ENCODE peak calls at places on chromosomes 3 and 15, in eight cellular contexts. D is NCI-H1105, Y is lung, O is activated T-cell treated with anti-CD3 and anti-CD28 coated beads for 24 hours, B is cardiac fibroblast, Z is MCF 10A, P is Kasumi-1, M is Daoy. R is an unnamed sample.

GRCh38 chr15:93899817-93900216 is 331.5 kb upstream of the MCTP2 start:
- DNase-seq in D (no peak), Y (no peak), O (no peak), B (no peak), Z (no peak), P (no peak), M (no peak), R (no peak)

GRCh38 chr15:58057559-58057958 is 8.0 kb downstream of the ALDH1A2 start:
- DNase-seq in D (no peak), Y (no peak), O (no peak), B (no peak), Z (peak; percentile 33), P (no peak), M (no peak), R (no peak)

GRCh38 chr3:111045564-111045963 is 26.1 kb upstream of the NECTIN3 start:
- DNase-seq in D (no peak), Y (no peak), O (no peak), B (peak; percentile 43), Z (peak; percentile 72), P (no peak), M (peak; percentile 10), R (no peak)

GRCh38 chr15:63212050-63212973 is 22.9 kb downstream of the RAB8B start:
- DNase-seq in D (no peak), Y (no peak), O (no peak), B (peak; percentile 83), Z (peak; percentile 23), P (peak; percentile 37), M (peak; percentile 35), R (no peak)

GRCh38 chr15:65512807-65513416 is 4.6 kb downstream of the DPP8 start:
- DNase-seq in D (no peak), Y (no peak), O (no peak), B (peak; percentile 66), Z (no peak), P (no peak), M (no peak), R (no peak)

GRCh38 chr15:60520041-60520824 is 41.3 kb upstream of the ICE2 start:
- DNase-seq in D (no peak), Y (no peak), O (no peak), B (peak; percentile 40), Z (peak; percentile 70), P (no peak), M (peak; percentile 69), R (no peak)

GRCh38 chr3:183116051-183116614 is 16.8 kb upstream of the MCCC1 start:
- DNase-seq in D (peak; percentile 100), Y (peak; percentile 42), O (peak; percentile 51), B (no peak), Z (peak; percentile 18), P (peak; percentile 70), M (peak; percentile 52), R (peak; percentile 100)

GRCh38 chr3:188948658-188949400 is 222.9 kb upstream of the TPRG1 start:
- DNase-seq in D (no peak), Y (no peak), O (no peak), B (peak; percentile 99), Z (peak; percentile 97), P (peak; percentile 59), M (peak; percentile 88), R (no peak)

GRCh38 chr15:76327191-76328105 is 9.1 kb upstream of the ISL2 start:
- DNase-seq in D (no peak), Y (no peak), O (no peak), B (no peak), Z (no peak), P (no peak), M (peak; percentile 80), R (no peak)

GRCh38 chr3:188458761-188459160 is 304.8 kb downstream of the LPP start:
- DNase-seq in D (no peak), Y (no peak), O (no peak), B (no peak), Z (no peak), P (no peak), M (no peak), R (no peak)

GRCh38 chr3:181230258-181230657 is 240.7 kb upstream of the DNAJC19 start:
- DNase-seq in D (no peak), Y (no peak), O (no peak), B (no peak), Z (no peak), P (no peak), M (no peak), R (no peak)

GRCh38 chr15:75314552-75315290 is 21.1 kb upstream of the COMMD4 start:
- DNase-seq in D (no peak), Y (no peak), O (no peak), B (no peak), Z (no peak), P (no peak), M (no peak), R (no peak)

GRCh38 chr3:110615454-110615853 is 456.2 kb upstream of the NECTIN3 start:
- DNase-seq in D (no peak), Y (no peak), O (no peak), B (no peak), Z (no peak), P (no peak), M (no peak), R (no peak)